ENCODE peak calls at places on chromosomes 12 and 14, in seven cellular contexts. B is activated naive CD4-positive, alpha-beta T cell treated with anti-CD3 and anti-CD28 coated beads, Interleukin-2, amount 50 U/mL, for 72 hours; O is GDM1; H is brain microvascular endothelial cell; E is RWPE1; D is activated T-cell treated with anti-CD3 and anti-CD28 coated beads for 1 hour; C is fibroblast of villous mesenchyme. V is an unnamed sample.

GRCh38 chr12:59076611-59077010 is 156.3 kb upstream of the LRIG3 start:
- DNase-seq in B (no peak), O (no peak), H (no peak), E (no peak), D (no peak), C (no peak), V (no peak)

GRCh38 chr12:132154941-132155770 is 10.9 kb downstream of the NOC4L start:
- DNase-seq in B (no peak), O (no peak), H (no peak), E (no peak), D (no peak), C (no peak), V (peak)

GRCh38 chr14:22976620-22977433 is 5.5 kb downstream of the AJUBA start:
- DNase-seq in B (no peak), O (no peak), H (peak), E (no peak), D (no peak), C (peak), V (no peak)

GRCh38 chr12:2642176-2642892 is 152.4 kb upstream of the FKBP4 start:
- DNase-seq in B (no peak), O (no peak), H (no peak), E (no peak), D (no peak), C (no peak), V (no peak)

GRCh38 chr14:75254381-75254821 is 24.2 kb upstream of the FOS start:
- DNase-seq in B (no peak), O (no peak), H (no peak), E (peak), D (no peak), C (no peak), V (no peak)

GRCh38 chr14:80390911-80391310 is 179.6 kb upstream of the DIO2 start:
- DNase-seq in B (no peak), O (no peak), H (peak), E (peak), D (no peak), C (peak), V (no peak)

GRCh38 chr12:27646149-27646548 is 50.1 kb upstream of the REP15 start:
- DNase-seq in B (no peak), O (no peak), H (no peak), E (no peak), D (no peak), C (no peak), V (no peak)

GRCh38 chr14:75267141-75267601 is 11.5 kb upstream of the FOS start:
- DNase-seq in B (no peak), O (no peak), H (peak), E (no peak), D (no peak), C (peak), V (no peak)

GRCh38 chr14:76937181-76938091 is 91.1 kb downstream of the IRF2BPL start:
- DNase-seq in B (no peak), O (no peak), H (peak), E (peak), D (no peak), C (peak), V (no peak)

GRCh38 chr12:4969405-4969804 is 59.7 kb downstream of the KCNA1 start:
- DNase-seq in B (no peak), O (no peak), H (no peak), E (no peak), D (no peak), C (no peak), V (no peak)

GRCh38 chr12:64172143-64172970 is 49.7 kb downstream of the KICS2 start:
- DNase-seq in B (no peak), O (no peak), H (no peak), E (no peak), D (no peak), C (no peak), V (no peak)

GRCh38 chr12:77847665-77848431 is 17.2 kb downstream of the NAV3 start:
- DNase-seq in B (no peak), O (no peak), H (peak), E (peak), D (no peak), C (peak), V (no peak)

GRCh38 chr14:20440882-20441281 is 4.9 kb upstream of the KLHL33 start:
- DNase-seq in B (no peak), O (peak), H (peak), E (no peak), D (no peak), C (no peak), V (no peak)